ENCODE peak calls at places on chromosomes 11 and 22, in six cellular contexts. C, J, D, T, Q and W are unnamed samples.

GRCh38 chr11:101126551-101127347 is 2.9 kb downstream of the PGR start:
- DNase-seq in Q (peak; percentile 2), D (no peak), T (no peak), J (no peak), C (peak; percentile 43), W (no peak)

GRCh38 chr22:39475902-39476301 is 19.1 kb downstream of the MGAT3 start:
- DNase-seq in C (no peak), J (no peak), D (no peak), T (no peak), Q (no peak), W (no peak)

GRCh38 chr11:60175860-60176275 is 7.0 kb downstream of the MS4A6A start:
- DNase-seq in D (no peak), T (no peak), J (no peak), C (no peak), Q (no peak), W (no peak)

GRCh38 chr11:46293616-46294015 is 16.2 kb downstream of the CREB3L1 start:
- DNase-seq in J (no peak), Q (no peak), C (no peak), T (peak; percentile 98), D (no peak), W (no peak)

GRCh38 chr22:39980635-39981034 is 14.1 kb upstream of the FAM83F start:
- DNase-seq in C (no peak), D (no peak), Q (no peak), T (peak; percentile 15), J (no peak), W (no peak)

GRCh38 chr11:12319734-12320387 is 57.5 kb upstream of the PARVA start:
- DNase-seq in J (no peak), T (peak; percentile 22), C (no peak), Q (no peak), D (no peak), W (no peak)

GRCh38 chr11:5272395-5273017 is 2.8 kb upstream of the HBE1 start:
- DNase-seq in J (no peak), Q (no peak), T (no peak), C (no peak), D (no peak), W (no peak)

GRCh38 chr11:65291613-65292012 is 23.1 kb upstream of the CDC42EP2 start:
- DNase-seq in T (peak; percentile 80), J (no peak), D (no peak), Q (no peak), C (no peak), W (no peak)

GRCh38 chr11:67673358-67673757 is 1.1 kb downstream of the ALDH3B2 start:
- DNase-seq in J (no peak), Q (no peak), T (no peak), C (no peak), D (no peak), W (peak; percentile 31)

GRCh38 chr11:102807921-102808320 is 10.0 kb upstream of the MMP1 start:
- DNase-seq in C (no peak), J (no peak), Q (no peak), D (peak; percentile 80), T (peak; percentile 19), W (peak; percentile 60)

GRCh38 chr22:49752598-49753091 is 75.0 kb downstream of the BRD1 start:
- DNase-seq in C (no peak), T (no peak), J (no peak), Q (no peak), D (peak; percentile 58), W (no peak)

GRCh38 chr11:16981651-16982194 is 32.5 kb downstream of the PLEKHA7 start:
- DNase-seq in T (peak; percentile 14), Q (peak; percentile 79), J (no peak), C (peak; percentile 36), D (no peak), W (no peak)

GRCh38 chr11:20066013-20066782 is 94.1 kb downstream of the DBX1 start:
- DNase-seq in D (no peak), J (no peak), Q (no peak), C (no peak), T (no peak), W (no peak)

GRCh38 chr11:130008326-130008725 is 5.7 kb upstream of the PRDM10 start:
- DNase-seq in T (no peak), D (no peak), Q (no peak), C (no peak), J (no peak), W (no peak)

GRCh38 chr22:41992496-41992895 is 6.1 kb upstream of the WBP2NL start:
- DNase-seq in C (no peak), Q (no peak), J (no peak), D (no peak), T (no peak), W (no peak)

GRCh38 chr11:1559103-1559951 is 12.7 kb downstream of the DUSP8 start:
- DNase-seq in Q (peak; percentile 98), D (peak; percentile 93), T (peak; percentile 66), J (peak; percentile 99), C (peak; percentile 52), W (no peak)

GRCh38 chr22:19772673-19773469 is 12.3 kb downstream of the TBX1 start:
- DNase-seq in J (no peak), C (no peak), T (no peak), Q (no peak), D (peak; percentile 65), W (no peak)

GRCh38 chr11:61820174-61820573 is 3.4 kb upstream of the FADS1 start:
- DNase-seq in C (no peak), D (no peak), J (no peak), Q (no peak), T (peak; percentile 65), W (no peak)

GRCh38 chr11:59138643-59139042 is 4.0 kb upstream of the FAM111A start:
- DNase-seq in J (no peak), C (no peak), Q (no peak), D (no peak), T (no peak), W (no peak)

GRCh38 chr22:29243874-29244446 is 23.8 kb downstream of the RHBDD3 start:
- DNase-seq in J (peak; percentile 26), Q (no peak), C (no peak), D (no peak), T (no peak), W (no peak)

GRCh38 chr11:111691731-111692130 is 74.5 kb downstream of the PPP2R1B start:
- DNase-seq in T (no peak), Q (no peak), C (no peak), D (no peak), J (no peak), W (no peak)

GRCh38 chr22:22870577-22871398 is 16.8 kb upstream of the IGLL5 start:
- DNase-seq in Q (no peak), T (no peak), C (no peak), D (no peak), J (no peak), W (no peak)

GRCh38 chr11:67429038-67429668 is 859 bp downstream of the RPS6KB2 start:
- DNase-seq in T (no peak), Q (no peak), D (no peak), J (no peak), C (no peak), W (no peak)

GRCh38 chr11:2837096-2837601 is 48.4 kb downstream of the CDKN1C start:
- DNase-seq in J (peak; percentile 93), D (peak; percentile 88), T (peak; percentile 11), C (peak; percentile 45), Q (peak; percentile 63), W (peak; percentile 85)
- TF ChIP-seq CTCF in J (peak; percentile 48), D (peak; percentile 34), T (peak; percentile 23), C (peak; percentile 42), Q (no peak), W (no peak)

GRCh38 chr11:93838967-93839366 is 11.5 kb downstream of the VSTM5 start:
- DNase-seq in Q (no peak), C (no peak), D (peak; percentile 23), J (no peak), T (no peak), W (no peak)
- H3K4me1 ChIP-seq in Q (no peaks in the 10 kb centered on the region), C (no peaks in the 10 kb centered on the region), D (no peaks in the 10 kb centered on the region), J (no peaks in the 10 kb centered on the region), T (no peaks in the 10 kb centered on the region), W (peaks cover 5% of the 10 kb centered on the region)

GRCh38 chr22:37121887-37122591 is 12.5 kb upstream of the TMPRSS6 start:
- DNase-seq in Q (peak; percentile 44), C (no peak), D (no peak), J (no peak), T (peak; percentile 37), W (no peak)
- TF ChIP-seq CTCF in Q (no peak), C (no peak), D (no peak), J (no peak), T (no peak), W (no peak)

GRCh38 chr11:126344291-126344970 is 11.1 kb upstream of the ST3GAL4 start:
- DNase-seq in T (no peak), D (no peak), C (no peak), Q (no peak), J (no peak), W (no peak)

GRCh38 chr11:126347751-126348628 is 7.5 kb upstream of the ST3GAL4 start:
- DNase-seq in Q (no peak), J (no peak), C (no peak), T (no peak), D (no peak), W (no peak)

GRCh38 chr11:126345283-126345682 is 10.2 kb upstream of the ST3GAL4 start:
- DNase-seq in J (no peak), T (no peak), D (no peak), C (no peak), Q (no peak), W (no peak)

GRCh38 chr11:126345759-126346585 is 9.5 kb upstream of the ST3GAL4 start:
- DNase-seq in Q (peak; percentile 89), D (no peak), T (peak; percentile 75), J (no peak), C (no peak), W (no peak)

DNA sequence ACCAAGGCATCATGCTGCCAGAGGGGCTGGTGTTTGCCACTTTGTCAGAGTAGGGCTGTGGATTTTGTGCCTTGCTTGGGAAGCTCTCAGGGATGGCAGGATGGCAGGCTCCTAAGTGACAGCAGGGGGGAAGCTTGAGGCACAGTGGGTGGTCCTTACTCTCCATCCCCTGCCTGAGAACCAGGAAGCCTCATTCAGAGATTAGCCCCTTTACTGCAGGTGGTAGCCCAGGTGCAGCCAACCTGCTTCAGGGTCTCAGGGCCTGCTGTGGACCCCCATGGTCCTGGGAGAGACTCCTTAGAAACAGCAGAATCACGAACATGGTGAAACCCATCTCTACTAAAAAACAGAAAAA is 8.9 kb upstream of the ST3GAL4 start:
- DNase-seq in J (no peak), T (no peak), Q (no peak), C (no peak), D (no peak), W (no peak)
- H3K4me1 ChIP-seq in J (peaks cover 34% of the 10 kb centered on the region), T (peaks cover 23% of the 10 kb centered on the region), Q (peaks cover 44% of the 10 kb centered on the region), C (peaks cover 13% of the 10 kb centered on the region), D (peaks cover 4% of the 10 kb centered on the region), W (no peaks in the 10 kb centered on the region)

DNA sequence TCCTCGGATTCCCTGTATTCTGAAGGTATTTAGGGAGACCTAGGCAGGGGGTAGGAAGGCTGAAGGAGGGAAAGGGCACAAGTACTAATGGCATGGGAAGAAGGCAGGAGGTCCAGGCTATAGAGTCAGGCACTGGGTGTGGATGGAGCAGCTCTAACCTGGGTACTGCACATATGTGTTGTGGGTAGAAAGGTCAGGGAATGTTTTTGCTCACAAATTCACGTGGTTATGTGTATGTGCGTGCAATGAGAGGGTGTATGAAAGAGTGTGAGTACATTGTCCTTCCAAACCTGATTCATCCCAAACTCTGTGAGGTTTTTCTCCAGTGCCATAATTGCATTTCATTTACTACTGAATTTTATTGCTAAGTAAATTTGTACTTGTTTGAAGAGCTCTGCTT is 23.2 kb downstream of the DNHD1 start:
- DNase-seq in D (no peak), T (no peak), Q (no peak), C (no peak), J (no peak), W (no peak)
- TF ChIP-seq CTCF in D (no peak), T (no peak), Q (no peak), C (no peak), J (no peak), W (no peak)